ENCODE peak calls at places on chromosomes 3 and 15, in eight cellular contexts. One of them, this sample, is unnamed.

GRCh38 chr3:13879102-13879945 is 547 bp downstream of the WNT7A start:
- DNase-seq in H1: peak; percentile 77
- DNase-seq in endodermal cell: peak; percentile 86
- DNase-seq in adrenal gland: no peak
- DNase-seq in fibroblast of pulmonary artery: no peak
- DNase-seq in kidney epithelial cell: no peak
- DNase-seq in foreskin fibroblast: peak; percentile 11
- DNase-seq in CD8-positive, alpha-beta T cell: no peak
- DNase-seq in this sample: no peak

GRCh38 chr15:41417418-41417811 is 520 bp downstream of the RTF1 start:
- DNase-seq in foreskin fibroblast: peak; percentile 53
- DNase-seq in adrenal gland: peak; percentile 48
- DNase-seq in CD8-positive, alpha-beta T cell: no peak
- DNase-seq in H1: no peak
- DNase-seq in fibroblast of pulmonary artery: peak; percentile 31
- DNase-seq in endodermal cell: no peak
- DNase-seq in kidney epithelial cell: no peak
- DNase-seq in this sample: peak; percentile 44

GRCh38 chr3:130081371-130081881 is at the start of gene ALG1L2:
- DNase-seq in adrenal gland: no peak
- DNase-seq in endodermal cell: no peak
- DNase-seq in kidney epithelial cell: no peak
- DNase-seq in fibroblast of pulmonary artery: no peak
- DNase-seq in foreskin fibroblast: no peak
- DNase-seq in H1: no peak
- DNase-seq in CD8-positive, alpha-beta T cell: no peak
- DNase-seq in this sample: no peak

GRCh38 chr15:100284701-100285100 is 57.1 kb downstream of the ADAMTS17 start:
- DNase-seq in endodermal cell: peak; percentile 14
- DNase-seq in CD8-positive, alpha-beta T cell: no peak
- DNase-seq in fibroblast of pulmonary artery: peak; percentile 56
- DNase-seq in H1: no peak
- DNase-seq in foreskin fibroblast: no peak
- DNase-seq in kidney epithelial cell: no peak
- DNase-seq in adrenal gland: no peak
- DNase-seq in this sample: no peak

GRCh38 chr3:151796105-151796705 is 17.7 kb upstream of the AADAC start:
- DNase-seq in fibroblast of pulmonary artery: peak; percentile 51
- DNase-seq in kidney epithelial cell: no peak
- DNase-seq in CD8-positive, alpha-beta T cell: no peak
- DNase-seq in foreskin fibroblast: peak; percentile 4
- DNase-seq in H1: no peak
- DNase-seq in endodermal cell: no peak
- DNase-seq in adrenal gland: no peak
- DNase-seq in this sample: no peak

GRCh38 chr3:138429665-138430064 is 4.8 kb upstream of the ESYT3 start:
- DNase-seq in fibroblast of pulmonary artery: no peak
- DNase-seq in kidney epithelial cell: no peak
- DNase-seq in H1: no peak
- DNase-seq in CD8-positive, alpha-beta T cell: no peak
- DNase-seq in adrenal gland: no peak
- DNase-seq in foreskin fibroblast: no peak
- DNase-seq in endodermal cell: peak; percentile 2
- DNase-seq in this sample: no peak

GRCh38 chr3:161914703-161915102 is 418.1 kb downstream of the OTOL1 start:
- DNase-seq in CD8-positive, alpha-beta T cell: no peak
- DNase-seq in adrenal gland: peak; percentile 23
- DNase-seq in fibroblast of pulmonary artery: peak; percentile 77
- DNase-seq in endodermal cell: peak; percentile 79
- DNase-seq in kidney epithelial cell: peak; percentile 41
- DNase-seq in H1: peak; percentile 64
- DNase-seq in foreskin fibroblast: peak; percentile 78
- DNase-seq in this sample: peak; percentile 10

GRCh38 chr3:107206945-107207344 is 170.3 kb upstream of the CCDC54 start:
- DNase-seq in kidney epithelial cell: no peak
- DNase-seq in foreskin fibroblast: no peak
- DNase-seq in H1: no peak
- DNase-seq in CD8-positive, alpha-beta T cell: no peak
- DNase-seq in endodermal cell: no peak
- DNase-seq in adrenal gland: no peak
- DNase-seq in fibroblast of pulmonary artery: no peak
- DNase-seq in this sample: no peak

GRCh38 chr3:158167737-158168469 is 58.0 kb downstream of the RSRC1 start:
- DNase-seq in adrenal gland: peak; percentile 40
- DNase-seq in foreskin fibroblast: peak; percentile 95
- DNase-seq in endodermal cell: no peak
- DNase-seq in fibroblast of pulmonary artery: peak; percentile 97
- DNase-seq in CD8-positive, alpha-beta T cell: no peak
- DNase-seq in kidney epithelial cell: peak; percentile 93
- DNase-seq in H1: no peak
- DNase-seq in this sample: no peak

GRCh38 chr3:37770938-37771918 is 90.5 kb upstream of the CTDSPL start:
- DNase-seq in fibroblast of pulmonary artery: peak; percentile 20
- DNase-seq in CD8-positive, alpha-beta T cell: no peak
- DNase-seq in kidney epithelial cell: no peak
- DNase-seq in foreskin fibroblast: no peak
- DNase-seq in endodermal cell: no peak
- DNase-seq in adrenal gland: peak; percentile 82
- DNase-seq in H1: no peak
- DNase-seq in this sample: no peak

GRCh38 chr3:193903976-193904375 is 232.0 kb upstream of the HES1 start:
- DNase-seq in endodermal cell: no peak
- DNase-seq in H1: no peak
- DNase-seq in fibroblast of pulmonary artery: no peak
- DNase-seq in kidney epithelial cell: no peak
- DNase-seq in adrenal gland: no peak
- DNase-seq in CD8-positive, alpha-beta T cell: no peak
- DNase-seq in foreskin fibroblast: no peak
- DNase-seq in this sample: no peak

GRCh38 chr3:151316267-151316991 is at the start of gene GPR87:
- DNase-seq in H1: no peak
- DNase-seq in foreskin fibroblast: no peak
- DNase-seq in CD8-positive, alpha-beta T cell: no peak
- DNase-seq in adrenal gland: no peak
- DNase-seq in endodermal cell: peak; percentile 58
- DNase-seq in fibroblast of pulmonary artery: no peak
- DNase-seq in kidney epithelial cell: peak; percentile 87
- DNase-seq in this sample: peak; percentile 30

GRCh38 chr15:30991301-30992072 is at the start of gene MTMR10:
- DNase-seq in CD8-positive, alpha-beta T cell: peak; percentile 62
- DNase-seq in H1: peak; percentile 86
- DNase-seq in adrenal gland: peak; percentile 69
- DNase-seq in kidney epithelial cell: no peak
- DNase-seq in fibroblast of pulmonary artery: peak; percentile 84
- DNase-seq in endodermal cell: peak; percentile 92
- DNase-seq in foreskin fibroblast: peak; percentile 92
- DNase-seq in this sample: peak; percentile 91

GRCh38 chr3:52073490-52073889 is 17.1 kb upstream of the DUSP7 start:
- DNase-seq in kidney epithelial cell: no peak
- DNase-seq in adrenal gland: no peak
- DNase-seq in CD8-positive, alpha-beta T cell: no peak
- DNase-seq in foreskin fibroblast: no peak
- DNase-seq in H1: no peak
- DNase-seq in endodermal cell: no peak
- DNase-seq in fibroblast of pulmonary artery: no peak
- DNase-seq in this sample: no peak

GRCh38 chr15:59687831-59688230 is 1.3 kb downstream of the BNIP2 start:
- DNase-seq in fibroblast of pulmonary artery: peak; percentile 62
- DNase-seq in adrenal gland: no peak
- DNase-seq in CD8-positive, alpha-beta T cell: no peak
- DNase-seq in foreskin fibroblast: peak; percentile 51
- DNase-seq in kidney epithelial cell: no peak
- DNase-seq in endodermal cell: no peak
- DNase-seq in H1: no peak
- DNase-seq in this sample: peak; percentile 66

GRCh38 chr3:101825904-101826445 is 23.3 kb upstream of the NFKBIZ start:
- DNase-seq in H1: no peak
- DNase-seq in adrenal gland: no peak
- DNase-seq in foreskin fibroblast: peak; percentile 56
- DNase-seq in CD8-positive, alpha-beta T cell: no peak
- DNase-seq in endodermal cell: no peak
- DNase-seq in kidney epithelial cell: no peak
- DNase-seq in fibroblast of pulmonary artery: peak; percentile 29
- DNase-seq in this sample: no peak

GRCh38 chr15:45126535-45127158 is 3.0 kb downstream of the DUOXA1 start:
- DNase-seq in endodermal cell: peak; percentile 62
- DNase-seq in kidney epithelial cell: no peak
- DNase-seq in adrenal gland: peak; percentile 37
- DNase-seq in foreskin fibroblast: peak; percentile 63
- DNase-seq in CD8-positive, alpha-beta T cell: no peak
- DNase-seq in fibroblast of pulmonary artery: peak; percentile 49
- DNase-seq in H1: no peak
- DNase-seq in this sample: peak; percentile 34

GRCh38 chr3:15601046-15601398 is 347 bp downstream of the HACL1 start:
- DNase-seq in foreskin fibroblast: no peak
- DNase-seq in endodermal cell: no peak
- DNase-seq in CD8-positive, alpha-beta T cell: no peak
- DNase-seq in kidney epithelial cell: no peak
- DNase-seq in fibroblast of pulmonary artery: no peak
- DNase-seq in H1: no peak
- DNase-seq in adrenal gland: no peak
- DNase-seq in this sample: no peak

GRCh38 chr3:66068255-66068654 is 29.5 kb upstream of the MAGI1 start:
- DNase-seq in CD8-positive, alpha-beta T cell: no peak
- DNase-seq in H1: no peak
- DNase-seq in adrenal gland: no peak
- DNase-seq in endodermal cell: no peak
- DNase-seq in fibroblast of pulmonary artery: no peak
- DNase-seq in kidney epithelial cell: no peak
- DNase-seq in foreskin fibroblast: no peak
- DNase-seq in this sample: no peak

GRCh38 chr3:66066963-66067617 is 28.4 kb upstream of the MAGI1 start:
- DNase-seq in adrenal gland: no peak
- DNase-seq in kidney epithelial cell: no peak
- DNase-seq in foreskin fibroblast: peak; percentile 9
- DNase-seq in endodermal cell: no peak
- DNase-seq in fibroblast of pulmonary artery: no peak
- DNase-seq in H1: no peak
- DNase-seq in CD8-positive, alpha-beta T cell: no peak
- DNase-seq in this sample: no peak
- H3K4me3 ChIP-seq in adrenal gland: no peak overlapping the region
- H3K4me3 ChIP-seq in kidney epithelial cell: no peak overlapping the region
- H3K4me3 ChIP-seq in foreskin fibroblast: no peak overlapping the region
- H3K4me3 ChIP-seq in endodermal cell: no peak overlapping the region
- H3K4me3 ChIP-seq in fibroblast of pulmonary artery: no peak overlapping the region
- H3K4me3 ChIP-seq in H1: no peak overlapping the region
- H3K4me3 ChIP-seq in CD8-positive, alpha-beta T cell: no peak overlapping the region
- H3K4me3 ChIP-seq in this sample: no peak overlapping the region

GRCh38 chr3:32076566-32076965 is 29.9 kb upstream of the GPD1L start:
- DNase-seq in CD8-positive, alpha-beta T cell: no peak
- DNase-seq in foreskin fibroblast: peak; percentile 70
- DNase-seq in fibroblast of pulmonary artery: peak; percentile 11
- DNase-seq in kidney epithelial cell: no peak
- DNase-seq in H1: peak; percentile 31
- DNase-seq in endodermal cell: no peak
- DNase-seq in adrenal gland: peak; percentile 58
- DNase-seq in this sample: no peak

GRCh38 chr3:32078864-32079263 is 27.6 kb upstream of the GPD1L start:
- DNase-seq in CD8-positive, alpha-beta T cell: no peak
- DNase-seq in H1: no peak
- DNase-seq in adrenal gland: no peak
- DNase-seq in endodermal cell: no peak
- DNase-seq in kidney epithelial cell: no peak
- DNase-seq in foreskin fibroblast: no peak
- DNase-seq in fibroblast of pulmonary artery: no peak
- DNase-seq in this sample: no peak

GRCh38 chr3:32078085-32078634 is 28.3 kb upstream of the GPD1L start:
- DNase-seq in H1: no peak
- DNase-seq in CD8-positive, alpha-beta T cell: no peak
- DNase-seq in adrenal gland: no peak
- DNase-seq in kidney epithelial cell: no peak
- DNase-seq in endodermal cell: no peak
- DNase-seq in foreskin fibroblast: no peak
- DNase-seq in fibroblast of pulmonary artery: no peak
- DNase-seq in this sample: no peak

GRCh38 chr3:32082727-32083126 is 23.7 kb upstream of the GPD1L start:
- DNase-seq in endodermal cell: no peak
- DNase-seq in fibroblast of pulmonary artery: no peak
- DNase-seq in adrenal gland: peak; percentile 41
- DNase-seq in H1: no peak
- DNase-seq in foreskin fibroblast: peak; percentile 17
- DNase-seq in CD8-positive, alpha-beta T cell: no peak
- DNase-seq in kidney epithelial cell: no peak
- DNase-seq in this sample: no peak

DNA sequence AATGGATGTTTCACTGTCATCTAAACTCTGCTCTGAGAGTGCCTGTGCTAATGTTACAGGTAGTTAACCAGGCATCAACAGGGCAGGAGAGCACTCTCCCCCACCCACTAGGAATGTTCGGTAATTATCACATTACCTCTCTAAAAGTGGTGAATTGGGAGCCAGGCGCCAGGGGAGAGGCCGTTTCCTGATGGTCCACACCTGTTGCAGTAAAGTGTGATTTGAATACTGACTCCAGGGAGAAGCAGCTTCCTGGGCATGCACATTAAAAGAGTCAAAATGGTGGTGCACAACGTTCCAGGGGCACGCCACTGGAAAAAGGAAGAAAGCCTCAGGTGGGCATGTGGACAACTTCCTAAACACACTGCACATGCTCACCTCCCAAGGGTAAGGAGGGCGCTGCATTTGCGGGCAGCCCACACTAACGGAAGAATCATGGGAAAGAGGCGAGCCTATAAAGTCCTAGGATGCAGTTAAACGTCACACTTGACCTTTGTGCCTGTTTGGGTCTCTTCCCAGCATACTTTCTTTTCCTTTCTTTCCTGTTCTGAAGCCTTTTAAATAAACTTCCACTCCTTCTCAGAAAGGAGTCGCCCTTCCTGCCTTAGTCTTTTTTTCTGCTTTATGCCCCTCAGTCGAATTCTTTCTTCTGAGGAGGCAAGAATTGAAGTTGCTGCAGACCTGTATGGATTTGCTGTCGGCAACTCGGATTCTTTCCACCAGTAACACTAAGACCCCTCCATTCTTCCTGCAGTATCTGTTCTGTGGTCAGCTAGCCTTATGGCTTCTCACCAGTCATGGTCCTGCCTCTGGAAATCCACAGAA is 28.9 kb upstream of the GPD1L start:
- DNase-seq in kidney epithelial cell: no peak
- DNase-seq in CD8-positive, alpha-beta T cell: no peak
- DNase-seq in fibroblast of pulmonary artery: peak; percentile 7
- DNase-seq in endodermal cell: no peak
- DNase-seq in H1: peak; percentile 45
- DNase-seq in adrenal gland: no peak
- DNase-seq in foreskin fibroblast: no peak
- DNase-seq in this sample: no peak
- TF ChIP-seq CTCF in kidney epithelial cell: no peak
- TF ChIP-seq CTCF in CD8-positive, alpha-beta T cell: no peak
- TF ChIP-seq CTCF in fibroblast of pulmonary artery: no peak
- TF ChIP-seq CTCF in endodermal cell: no peak
- TF ChIP-seq CTCF in H1: no peak
- TF ChIP-seq CTCF in adrenal gland: no peak
- TF ChIP-seq CTCF in foreskin fibroblast: no peak
- TF ChIP-seq CTCF in this sample: no peak

GRCh38 chr3:125767641-125768040 is 172.3 kb upstream of the OSBPL11 start:
- DNase-seq in endodermal cell: no peak
- DNase-seq in fibroblast of pulmonary artery: no peak
- DNase-seq in foreskin fibroblast: no peak
- DNase-seq in H1: no peak
- DNase-seq in adrenal gland: no peak
- DNase-seq in CD8-positive, alpha-beta T cell: no peak
- DNase-seq in kidney epithelial cell: no peak
- DNase-seq in this sample: no peak
- H3K4me3 ChIP-seq in endodermal cell: peak overlapping the region; percentile 71
- H3K4me3 ChIP-seq in fibroblast of pulmonary artery: no peak overlapping the region
- H3K4me3 ChIP-seq in foreskin fibroblast: no peak overlapping the region
- H3K4me3 ChIP-seq in H1: no peak overlapping the region
- H3K4me3 ChIP-seq in adrenal gland: no peak overlapping the region
- H3K4me3 ChIP-seq in CD8-positive, alpha-beta T cell: no peak overlapping the region
- H3K4me3 ChIP-seq in kidney epithelial cell: no peak overlapping the region
- H3K4me3 ChIP-seq in this sample: no peak overlapping the region

GRCh38 chr3:183579967-183580720 is 24.6 kb upstream of the KLHL6 start:
- DNase-seq in fibroblast of pulmonary artery: peak; percentile 70
- DNase-seq in foreskin fibroblast: peak; percentile 45
- DNase-seq in kidney epithelial cell: no peak
- DNase-seq in H1: no peak
- DNase-seq in CD8-positive, alpha-beta T cell: no peak
- DNase-seq in endodermal cell: no peak
- DNase-seq in adrenal gland: peak; percentile 83
- DNase-seq in this sample: no peak
- TF ChIP-seq CTCF in fibroblast of pulmonary artery: no peak
- TF ChIP-seq CTCF in foreskin fibroblast: no peak
- TF ChIP-seq CTCF in kidney epithelial cell: no peak
- TF ChIP-seq CTCF in H1: no peak
- TF ChIP-seq CTCF in CD8-positive, alpha-beta T cell: no peak
- TF ChIP-seq CTCF in endodermal cell: no peak
- TF ChIP-seq CTCF in adrenal gland: no peak
- TF ChIP-seq CTCF in this sample: no peak